ENCODE peak calls at places on chromosomes 7 and 10, in four cellular contexts. E is GM23248, R is left ventricle myocardium inferior, P is esophagus squamous epithelium. I is an unnamed sample.

GRCh38 chr7:1290262-1291039 is 57.8 kb downstream of the UNCX start:
- DNase-seq in R (no peak), P (no peak), E (peak; percentile 72), I (no peak)

GRCh38 chr7:77482015-77482414 is 55.1 kb upstream of the PTPN12 start:
- DNase-seq in P (no peak), R (no peak), E (peak; percentile 26), I (peak; percentile 50)

GRCh38 chr10:101892782-101893391 is 49.3 kb upstream of the KCNIP2 start:
- DNase-seq in E (peak; percentile 43), P (no peak), R (no peak), I (no peak)

GRCh38 chr10:45000138-45000763 is 472 bp upstream of the ZNF22 start:
- DNase-seq in E (peak; percentile 95), R (peak; percentile 89), P (no peak), I (no peak)

GRCh38 chr10:110834622-110835219 is 37.0 kb upstream of the PDCD4 start:
- DNase-seq in P (no peak), R (no peak), E (no peak), I (no peak)

GRCh38 chr10:80459047-80459865 is 5.1 kb downstream of the TSPAN14 start:
- DNase-seq in E (peak; percentile 84), R (peak; percentile 65), P (no peak), I (no peak)

GRCh38 chr7:11130012-11130411 is 156.3 kb downstream of the PHF14 start:
- DNase-seq in E (no peak), R (no peak), P (no peak), I (no peak)

GRCh38 chr10:18860591-18861205 is 187.9 kb upstream of the MALRD1 start:
- DNase-seq in P (no peak), R (no peak), E (no peak), I (no peak)

GRCh38 chr7:107528461-107528860 is 35.3 kb downstream of the COG5 start:
- DNase-seq in R (no peak), P (no peak), E (peak; percentile 64), I (peak; percentile 21)

GRCh38 chr7:1361016-1361755 is 98.1 kb downstream of the MICALL2 start:
- DNase-seq in P (no peak), R (no peak), E (no peak), I (no peak)

GRCh38 chr10:28913436-28913835 is 236.1 kb downstream of the BAMBI start:
- DNase-seq in E (no peak), R (no peak), P (no peak), I (no peak)

GRCh38 chr7:22663319-22663718 is 63.7 kb upstream of the IL6 start:
- DNase-seq in P (no peak), E (peak; percentile 78), R (no peak), I (no peak)

GRCh38 chr7:2518101-2518500 is 1.5 kb upstream of the LFNG start:
- DNase-seq in E (no peak), R (no peak), P (no peak), I (no peak)

GRCh38 chr10:17123961-17124360 is 5.7 kb downstream of the CUBN start:
- DNase-seq in P (no peak), R (no peak), E (no peak), I (no peak)

GRCh38 chr10:119449760-119450461 is 92.6 kb downstream of the RGS10 start:
- DNase-seq in R (no peak), P (no peak), E (peak; percentile 100), I (no peak)

GRCh38 chr10:44981172-44982113 is 2.8 kb upstream of the DEPP1 start:
- DNase-seq in R (no peak), E (peak; percentile 95), P (no peak), I (peak; percentile 69)

GRCh38 chr7:49094866-49095265 is 170.5 kb downstream of the CDC14C start:
- DNase-seq in E (no peak), P (no peak), R (no peak), I (no peak)

GRCh38 chr7:155550916-155551315 is 4.6 kb upstream of the CNPY1 start:
- DNase-seq in E (no peak), P (no peak), R (no peak), I (no peak)

GRCh38 chr10:62738916-62739315 is 65.6 kb upstream of the ADO start:
- DNase-seq in P (no peak), E (peak; percentile 54), R (no peak), I (no peak)

GRCh38 chr10:102613761-102614160 is 30.5 kb upstream of the TRIM8 start:
- DNase-seq in E (peak; percentile 52), P (no peak), R (peak; percentile 52), I (no peak)

GRCh38 chr10:63256047-63256773 is 123.1 kb downstream of the NRBF2 start:
- DNase-seq in R (no peak), P (no peak), E (peak; percentile 42), I (no peak)

GRCh38 chr7:158898025-158898424 is 41.7 kb downstream of the DYNC2I1 start:
- DNase-seq in R (no peak), E (no peak), P (no peak), I (no peak)

GRCh38 chr7:1586827-1587705 is 17.2 kb upstream of the PSMG3 start:
- DNase-seq in P (no peak), E (no peak), R (no peak), I (no peak)

GRCh38 chr10:117259279-117259678 is 18.4 kb downstream of the SLC18A2 start:
- DNase-seq in E (no peak), P (no peak), R (no peak), I (no peak)

GRCh38 chr10:50275650-50276235 is 24.4 kb upstream of the ASAH2 start:
- DNase-seq in R (peak; percentile 20), P (no peak), E (peak; percentile 47), I (no peak)

GRCh38 chr10:73211106-73211811 is 35.8 kb downstream of the DNAJC9 start:
- DNase-seq in E (no peak), R (no peak), P (no peak), I (no peak)

GRCh38 chr7:30730996-30731395 is 20.9 kb upstream of the INMT start:
- DNase-seq in P (no peak), E (no peak), R (no peak), I (no peak)

GRCh38 chr10:122013311-122013780 is 24.4 kb downstream of the TACC2 start:
- DNase-seq in P (no peak), R (no peak), E (no peak), I (no peak)

GRCh38 chr10:80161321-80162084 is 29.0 kb downstream of the PLAC9 start:
- DNase-seq in E (peak; percentile 39), R (no peak), P (no peak), I (no peak)

GRCh38 chr10:70985824-70986336 is 97.5 kb upstream of the PCBD1 start:
- DNase-seq in E (no peak), P (no peak), R (no peak), I (no peak)

GRCh38 chr10:47406870-47407648 is 23.0 kb upstream of the ZNF488 start:
- DNase-seq in E (peak; percentile 80), R (no peak), P (no peak), I (peak; percentile 93)

GRCh38 chr10:116769791-116770190 is 27.4 kb upstream of the HSPA12A start:
- DNase-seq in E (peak; percentile 56), R (no peak), P (no peak), I (no peak)

GRCh38 chr7:114966156-114966555 is 44.3 kb downstream of the MDFIC start:
- DNase-seq in P (no peak), E (no peak), R (no peak), I (no peak)

GRCh38 chr7:138287549-138287948 is 172.5 kb upstream of the TRIM24 start:
- DNase-seq in R (no peak), E (no peak), P (no peak), I (no peak)

GRCh38 chr7:33917661-33918060 is 12.3 kb downstream of the BMPER start:
- DNase-seq in R (no peak), E (no peak), P (no peak), I (no peak)

GRCh38 chr10:131586958-131587357 is 275.4 kb upstream of the TCERG1L start:
- DNase-seq in R (no peak), E (no peak), P (no peak), I (no peak)

GRCh38 chr10:48468866-48469511 is 135.9 kb downstream of the ARHGAP22 start:
- DNase-seq in P (no peak), R (no peak), E (no peak), I (no peak)

DNA sequence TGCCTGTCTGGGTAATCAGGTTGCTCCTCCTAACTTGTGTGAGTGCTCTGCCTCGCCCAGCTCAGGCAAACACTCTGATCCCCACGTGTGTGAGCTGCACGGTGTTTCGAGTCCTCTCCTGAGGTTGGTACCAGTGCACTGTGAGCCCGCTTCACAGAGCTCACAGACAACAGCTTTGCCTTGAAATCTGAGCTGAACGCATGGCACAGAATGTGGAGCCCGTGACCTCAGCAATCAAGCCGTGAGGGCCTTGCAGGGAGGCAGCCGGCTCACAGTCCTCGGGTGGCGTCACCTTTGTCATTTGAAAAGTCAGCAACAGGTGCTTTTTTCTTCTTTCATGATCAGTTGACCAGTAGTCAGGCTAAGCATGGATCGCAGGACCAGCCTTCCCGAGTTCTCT is 60.2 kb upstream of the ADGRA1 start:
- DNase-seq in E (no peak), R (no peak), P (no peak), I (no peak)
- H3K27me3 ChIP-seq in E (peaks cover 46% of the 10 kb centered on the region), R (peaks cover 96% of the 10 kb centered on the region), P (no peaks in the 10 kb centered on the region), I (peaks cover 42% of the 10 kb centered on the region)

GRCh38 chr10:93065675-93066543 is 5.3 kb downstream of the CYP26C1 start:
- DNase-seq in R (no peak), E (peak; percentile 38), P (no peak), I (no peak)

GRCh38 chr10:93064874-93065660 is 4.5 kb downstream of the CYP26C1 start:
- DNase-seq in R (no peak), P (no peak), E (no peak), I (no peak)

GRCh38 chr10:93062499-93063216 is 2.1 kb downstream of the CYP26C1 start:
- DNase-seq in P (no peak), E (peak; percentile 70), R (no peak), I (no peak)

GRCh38 chr10:93063217-93063976 is 2.8 kb downstream of the CYP26C1 start:
- DNase-seq in R (no peak), E (no peak), P (no peak), I (no peak)

GRCh38 chr10:93063977-93064660 is 3.5 kb downstream of the CYP26C1 start:
- DNase-seq in P (no peak), R (no peak), E (no peak), I (no peak)
- H3K27me3 ChIP-seq in P (peaks cover 27% of the 10 kb centered on the region), R (peaks cover 100% of the 10 kb centered on the region), E (peaks cover 93% of the 10 kb centered on the region), I (peaks cover 96% of the 10 kb centered on the region)

DNA sequence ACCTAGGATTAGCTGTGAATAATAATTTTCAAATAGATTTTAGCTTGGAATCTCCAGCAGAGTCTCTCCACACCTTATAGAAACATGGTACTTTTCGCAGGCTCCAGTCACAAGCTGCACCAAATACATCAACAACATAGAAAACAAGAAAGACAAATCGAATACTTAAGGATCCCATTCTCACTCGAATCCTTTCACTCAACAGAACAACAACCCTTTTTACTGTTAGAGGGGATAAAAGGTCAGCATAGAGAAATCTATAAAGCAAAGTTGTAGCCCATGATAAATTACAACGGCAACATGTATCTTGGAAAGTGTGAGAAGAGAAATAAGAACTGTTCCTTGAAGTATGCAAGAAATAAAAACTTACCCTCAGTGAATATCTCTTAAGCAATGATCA is 8.2 kb downstream of the DLX6 start:
- DNase-seq in P (no peak), E (no peak), R (no peak), I (no peak)
- H3K27me3 ChIP-seq in P (peaks cover 9% of the 10 kb centered on the region), E (peaks cover 94% of the 10 kb centered on the region), R (peaks cover 100% of the 10 kb centered on the region), I (peaks cover 88% of the 10 kb centered on the region)

DNA sequence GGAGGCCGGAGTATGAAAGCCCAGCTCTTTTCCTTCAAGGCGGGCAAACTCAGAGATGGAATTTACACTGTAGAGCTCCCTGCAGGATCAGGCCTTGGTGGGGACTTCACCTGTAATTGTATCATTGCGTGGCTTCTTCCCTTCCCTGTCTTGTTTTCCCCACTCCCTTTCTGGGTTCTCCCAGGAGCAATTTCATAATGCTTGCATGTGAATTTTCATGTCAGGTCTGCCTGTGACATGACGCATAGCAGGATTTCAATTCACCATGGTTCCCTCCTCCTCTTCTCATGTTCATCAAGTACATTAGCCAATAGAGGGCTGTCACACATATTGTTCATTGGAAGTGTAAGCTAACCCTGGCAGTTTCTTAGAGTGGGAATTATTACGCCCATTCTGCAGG is 197.7 kb downstream of the RPS24 start:
- DNase-seq in R (no peak), P (no peak), E (no peak), I (no peak)
- H3K27me3 ChIP-seq in R (no peaks in the 10 kb centered on the region), P (no peaks in the 10 kb centered on the region), E (no peaks in the 10 kb centered on the region), I (peaks cover 2% of the 10 kb centered on the region)

I was measured in kidney epithelial cell.